ENCODE peak calls at places on chromosomes 12 and 14, in eight cellular contexts. One of them, this sample, is unnamed.

GRCh38 chr14:86802726-86803125 is 1190.3 kb downstream of the GALC start:
- DNase-seq in SW480: no peak
- DNase-seq in kidney tubule cell: no peak
- DNase-seq in AG10803: no peak
- DNase-seq in brain microvascular endothelial cell: no peak
- DNase-seq in NCI-H1092 treated with DMSO at 0.1 percent for 48 hours: no peak
- DNase-seq in mucosa of descending colon: no peak
- DNase-seq in gastrocnemius medialis: no peak
- DNase-seq in this sample: no peak

GRCh38 chr12:85725991-85726390 is 110.2 kb downstream of the RASSF9 start:
- DNase-seq in gastrocnemius medialis: no peak
- DNase-seq in AG10803: peak
- DNase-seq in SW480: no peak
- DNase-seq in brain microvascular endothelial cell: no peak
- DNase-seq in kidney tubule cell: no peak
- DNase-seq in NCI-H1092 treated with DMSO at 0.1 percent for 48 hours: peak
- DNase-seq in mucosa of descending colon: no peak
- DNase-seq in this sample: no peak

GRCh38 chr14:71399057-71399487 is 491.8 kb downstream of the PCNX1 start:
- DNase-seq in gastrocnemius medialis: no peak
- DNase-seq in mucosa of descending colon: no peak
- DNase-seq in SW480: no peak
- DNase-seq in kidney tubule cell: no peak
- DNase-seq in AG10803: no peak
- DNase-seq in brain microvascular endothelial cell: no peak
- DNase-seq in NCI-H1092 treated with DMSO at 0.1 percent for 48 hours: no peak
- DNase-seq in this sample: no peak

GRCh38 chr12:109383240-109383639 is 35.5 kb downstream of the MYO1H start:
- DNase-seq in AG10803: no peak
- DNase-seq in mucosa of descending colon: no peak
- DNase-seq in gastrocnemius medialis: no peak
- DNase-seq in SW480: no peak
- DNase-seq in kidney tubule cell: no peak
- DNase-seq in NCI-H1092 treated with DMSO at 0.1 percent for 48 hours: no peak
- DNase-seq in brain microvascular endothelial cell: no peak
- DNase-seq in this sample: no peak

GRCh38 chr14:68687746-68688145 is 105.1 kb downstream of the ZFP36L1 start:
- DNase-seq in gastrocnemius medialis: no peak
- DNase-seq in SW480: peak
- DNase-seq in brain microvascular endothelial cell: peak
- DNase-seq in kidney tubule cell: peak
- DNase-seq in mucosa of descending colon: no peak
- DNase-seq in NCI-H1092 treated with DMSO at 0.1 percent for 48 hours: no peak
- DNase-seq in AG10803: peak
- DNase-seq in this sample: no peak

GRCh38 chr12:90000721-90001120 is 292.1 kb upstream of the ATP2B1 start:
- DNase-seq in kidney tubule cell: no peak
- DNase-seq in AG10803: no peak
- DNase-seq in SW480: no peak
- DNase-seq in NCI-H1092 treated with DMSO at 0.1 percent for 48 hours: no peak
- DNase-seq in brain microvascular endothelial cell: no peak
- DNase-seq in mucosa of descending colon: no peak
- DNase-seq in gastrocnemius medialis: no peak
- DNase-seq in this sample: no peak

GRCh38 chr12:4780624-4781023 is 60.4 kb downstream of the GALNT8 start:
- DNase-seq in brain microvascular endothelial cell: no peak
- DNase-seq in kidney tubule cell: no peak
- DNase-seq in SW480: no peak
- DNase-seq in AG10803: no peak
- DNase-seq in mucosa of descending colon: no peak
- DNase-seq in NCI-H1092 treated with DMSO at 0.1 percent for 48 hours: no peak
- DNase-seq in gastrocnemius medialis: no peak
- DNase-seq in this sample: no peak

GRCh38 chr12:102095677-102096263 is 24.1 kb downstream of the NUP37 start:
- DNase-seq in NCI-H1092 treated with DMSO at 0.1 percent for 48 hours: peak
- DNase-seq in AG10803: peak
- DNase-seq in brain microvascular endothelial cell: peak
- DNase-seq in SW480: peak
- DNase-seq in mucosa of descending colon: peak
- DNase-seq in kidney tubule cell: peak
- DNase-seq in gastrocnemius medialis: no peak
- DNase-seq in this sample: no peak

GRCh38 chr14:95431199-95432145 is 85.0 kb downstream of the SYNE3 start:
- DNase-seq in NCI-H1092 treated with DMSO at 0.1 percent for 48 hours: peak
- DNase-seq in brain microvascular endothelial cell: peak
- DNase-seq in AG10803: peak
- DNase-seq in SW480: no peak
- DNase-seq in kidney tubule cell: peak
- DNase-seq in mucosa of descending colon: peak
- DNase-seq in gastrocnemius medialis: no peak
- DNase-seq in this sample: no peak

GRCh38 chr12:74957231-74957630 is 252.4 kb downstream of the KCNC2 start:
- DNase-seq in gastrocnemius medialis: no peak
- DNase-seq in mucosa of descending colon: no peak
- DNase-seq in brain microvascular endothelial cell: no peak
- DNase-seq in NCI-H1092 treated with DMSO at 0.1 percent for 48 hours: no peak
- DNase-seq in SW480: no peak
- DNase-seq in AG10803: no peak
- DNase-seq in kidney tubule cell: peak
- DNase-seq in this sample: no peak

GRCh38 chr12:1421091-1421902 is 173.1 kb downstream of the FBXL14 start:
- DNase-seq in kidney tubule cell: no peak
- DNase-seq in gastrocnemius medialis: no peak
- DNase-seq in AG10803: no peak
- DNase-seq in NCI-H1092 treated with DMSO at 0.1 percent for 48 hours: no peak
- DNase-seq in SW480: no peak
- DNase-seq in mucosa of descending colon: no peak
- DNase-seq in brain microvascular endothelial cell: no peak
- DNase-seq in this sample: no peak

GRCh38 chr12:99600388-99600787 is 47.2 kb upstream of the GARIN6 start:
- DNase-seq in brain microvascular endothelial cell: no peak
- DNase-seq in NCI-H1092 treated with DMSO at 0.1 percent for 48 hours: no peak
- DNase-seq in SW480: no peak
- DNase-seq in AG10803: no peak
- DNase-seq in gastrocnemius medialis: no peak
- DNase-seq in mucosa of descending colon: no peak
- DNase-seq in kidney tubule cell: peak
- DNase-seq in this sample: no peak

GRCh38 chr12:63995512-63995911 is 151.0 kb downstream of the SRGAP1 start:
- DNase-seq in SW480: no peak
- DNase-seq in gastrocnemius medialis: no peak
- DNase-seq in AG10803: no peak
- DNase-seq in brain microvascular endothelial cell: no peak
- DNase-seq in kidney tubule cell: peak
- DNase-seq in NCI-H1092 treated with DMSO at 0.1 percent for 48 hours: no peak
- DNase-seq in mucosa of descending colon: no peak
- DNase-seq in this sample: no peak

GRCh38 chr12:16573652-16574077 is 32.3 kb downstream of the LMO3 start:
- DNase-seq in brain microvascular endothelial cell: no peak
- DNase-seq in gastrocnemius medialis: peak
- DNase-seq in AG10803: peak
- DNase-seq in NCI-H1092 treated with DMSO at 0.1 percent for 48 hours: no peak
- DNase-seq in SW480: no peak
- DNase-seq in kidney tubule cell: no peak
- DNase-seq in mucosa of descending colon: no peak
- DNase-seq in this sample: peak

GRCh38 chr14:74257988-74258704 is 18.9 kb downstream of the VSX2 start:
- DNase-seq in mucosa of descending colon: no peak
- DNase-seq in NCI-H1092 treated with DMSO at 0.1 percent for 48 hours: no peak
- DNase-seq in kidney tubule cell: no peak
- DNase-seq in SW480: no peak
- DNase-seq in gastrocnemius medialis: no peak
- DNase-seq in brain microvascular endothelial cell: no peak
- DNase-seq in AG10803: no peak
- DNase-seq in this sample: no peak

GRCh38 chr14:77314043-77314442 is 6.6 kb downstream of the POMT2 start:
- DNase-seq in kidney tubule cell: peak
- DNase-seq in brain microvascular endothelial cell: peak
- DNase-seq in SW480: peak
- DNase-seq in gastrocnemius medialis: peak
- DNase-seq in mucosa of descending colon: no peak
- DNase-seq in AG10803: peak
- DNase-seq in NCI-H1092 treated with DMSO at 0.1 percent for 48 hours: no peak
- DNase-seq in this sample: no peak